ENCODE peak calls at places on chromosomes 6 and 20, in five cellular contexts. D is cardiac muscle cell, M is NCI-H510A treated with DMSO at 0.1 percent for 48 hours, I is adrenal gland, J is IMR-90. R is an unnamed sample.

GRCh38 chr20:17431621-17432364 is 99.4 kb downstream of the BFSP1 start:
- DNase-seq in D (peak; percentile 71), M (peak; percentile 72), I (peak; percentile 52), J (peak; percentile 44), R (peak; percentile 75)

GRCh38 chr6:34031567-34032383 is 114.1 kb downstream of the GRM4 start:
- DNase-seq in D (no peak), M (no peak), I (no peak), J (no peak), R (no peak)

GRCh38 chr6:157552171-157552747 is 171.3 kb downstream of the ZDHHC14 start:
- DNase-seq in D (no peak), M (peak; percentile 58), I (no peak), J (no peak), R (peak; percentile 95)

GRCh38 chr6:108558372-108559096 is 2.2 kb upstream of the FOXO3 start:
- DNase-seq in D (peak; percentile 100), M (peak; percentile 51), I (peak; percentile 98), J (peak; percentile 99), R (peak; percentile 100)

GRCh38 chr6:27892596-27893058 is 19.6 kb downstream of the OR2B2 start:
- DNase-seq in D (no peak), M (no peak), I (no peak), J (peak; percentile 27), R (no peak)

GRCh38 chr6:135880066-135880972 is 28.8 kb downstream of the PDE7B start:
- DNase-seq in D (no peak), M (no peak), I (no peak), J (peak; percentile 76), R (no peak)

GRCh38 chr6:50091641-50092040 is 41.9 kb upstream of the DEFB112 start:
- DNase-seq in D (no peak), M (no peak), I (no peak), J (peak; percentile 48), R (no peak)

GRCh38 chr6:127939442-127940066 is 38.7 kb upstream of the THEMIS start:
- DNase-seq in D (no peak), M (peak; percentile 60), I (no peak), J (no peak), R (no peak)

GRCh38 chr6:155038104-155038503 is 43.0 kb downstream of the TIAM2 start:
- DNase-seq in D (no peak), M (no peak), I (no peak), J (no peak), R (no peak)

GRCh38 chr20:25246182-25246943 is 1.5 kb upstream of the PYGB start:
- DNase-seq in D (no peak), M (no peak), I (no peak), J (no peak), R (no peak)

GRCh38 chr6:34525431-34526175 is 30.5 kb downstream of the SPDEF start:
- DNase-seq in D (no peak), M (no peak), I (no peak), J (no peak), R (no peak)

GRCh38 chr6:28496099-28496779 is 19.4 kb downstream of the GPX6 start:
- DNase-seq in D (no peak), M (no peak), I (no peak), J (no peak), R (peak; percentile 1)

GRCh38 chr6:118810420-118811027 is 83.4 kb upstream of the ASF1A start:
- DNase-seq in D (no peak), M (no peak), I (no peak), J (no peak), R (no peak)

GRCh38 chr6:89122625-89123024 is 4.8 kb upstream of the SRSF12 start:
- DNase-seq in D (peak; percentile 53), M (peak; percentile 9), I (no peak), J (peak; percentile 52), R (peak; percentile 31)

GRCh38 chr6:98486052-98486451 is 348.3 kb upstream of the POU3F2 start:
- DNase-seq in D (peak; percentile 17), M (no peak), I (no peak), J (no peak), R (no peak)

GRCh38 chr20:63534831-63535651 is 2.1 kb downstream of the PTK6 start:
- DNase-seq in D (no peak), M (no peak), I (no peak), J (no peak), R (no peak)

GRCh38 chr6:114362957-114363356 is 20.1 kb upstream of the HS3ST5 start:
- DNase-seq in D (no peak), M (no peak), I (no peak), J (no peak), R (no peak)

GRCh38 chr6:20639161-20639560 is 104.9 kb downstream of the CDKAL1 start:
- DNase-seq in D (no peak), M (no peak), I (no peak), J (no peak), R (no peak)

GRCh38 chr20:50308166-50308512 is 117.5 kb downstream of the CEBPB start:
- DNase-seq in D (no peak), M (no peak), I (no peak), J (no peak), R (no peak)

GRCh38 chr6:110558575-110558974 is 82.2 kb upstream of the SLC22A16 start:
- DNase-seq in D (no peak), M (no peak), I (no peak), J (no peak), R (no peak)

GRCh38 chr6:116278853-116279231 is 888 bp downstream of the TSPYL1 start:
- DNase-seq in D (no peak), M (no peak), I (peak; percentile 64), J (peak; percentile 39), R (no peak)

GRCh38 chr20:8633366-8633765 is 435.5 kb upstream of the PLCB4 start:
- DNase-seq in D (no peak), M (no peak), I (no peak), J (peak; percentile 59), R (no peak)

GRCh38 chr20:32481311-32482103 is 103.6 kb downstream of the NOL4L start:
- DNase-seq in D (no peak), M (no peak), I (no peak), J (no peak), R (no peak)

GRCh38 chr6:2166717-2167116 is 78.7 kb downstream of the GMDS start:
- DNase-seq in D (no peak), M (no peak), I (no peak), J (peak; percentile 43), R (no peak)

GRCh38 chr6:319177-320131 is 27.2 kb downstream of the DUSP22 start:
- DNase-seq in D (no peak), M (no peak), I (no peak), J (no peak), R (no peak)

GRCh38 chr6:138052783-138053182 is 54.4 kb downstream of the PERP start:
- DNase-seq in D (no peak), M (no peak), I (no peak), J (no peak), R (no peak)

GRCh38 chr20:38301283-38301682 is 2.7 kb upstream of the BPI start:
- DNase-seq in D (no peak), M (no peak), I (no peak), J (no peak), R (no peak)

GRCh38 chr6:158914923-158915322 is 85.1 kb downstream of the RSPH3 start:
- DNase-seq in D (no peak), M (no peak), I (no peak), J (no peak), R (no peak)

GRCh38 chr20:36400901-36401300 is 94.8 kb downstream of the DLGAP4 start:
- DNase-seq in D (no peak), M (no peak), I (no peak), J (no peak), R (no peak)

GRCh38 chr20:19012671-19013070 is 199.1 kb downstream of the SCP2D1 start:
- DNase-seq in D (no peak), M (no peak), I (no peak), J (no peak), R (no peak)

GRCh38 chr20:34052414-34052813 is 58.7 kb downstream of the RALY start:
- DNase-seq in D (no peak), M (no peak), I (no peak), J (no peak), R (no peak)